ENCODE peak calls at places on chromosomes 16 and 17, in five cellular contexts. One of them, this sample, is unnamed.

GRCh38 chr16:60142991-60143705 is 1409.0 kb upstream of the GOT2 start:
- DNase-seq in RWPE1: peak
- DNase-seq in cardiac muscle cell: no peak
- DNase-seq in AG08395: peak
- DNase-seq in activated CD4-positive, alpha-beta T cell treated with anti-CD3 and anti-CD28 coated beads for 36 hours: no peak
- DNase-seq in this sample: no peak

GRCh38 chr16:89855986-89856385 is 17.4 kb upstream of the TCF25 start:
- DNase-seq in AG08395: no peak
- DNase-seq in RWPE1: no peak
- DNase-seq in activated CD4-positive, alpha-beta T cell treated with anti-CD3 and anti-CD28 coated beads for 36 hours: no peak
- DNase-seq in cardiac muscle cell: no peak
- DNase-seq in this sample: no peak

GRCh38 chr17:59330314-59330942 is 1.0 kb upstream of the YPEL2 start:
- DNase-seq in cardiac muscle cell: no peak
- DNase-seq in RWPE1: no peak
- DNase-seq in activated CD4-positive, alpha-beta T cell treated with anti-CD3 and anti-CD28 coated beads for 36 hours: peak
- DNase-seq in AG08395: no peak
- DNase-seq in this sample: no peak

GRCh38 chr17:38509772-38510423 is 81.6 kb downstream of the ARHGAP23 start:
- DNase-seq in activated CD4-positive, alpha-beta T cell treated with anti-CD3 and anti-CD28 coated beads for 36 hours: no peak
- DNase-seq in RWPE1: no peak
- DNase-seq in AG08395: no peak
- DNase-seq in cardiac muscle cell: peak
- DNase-seq in this sample: no peak

GRCh38 chr17:30520436-30520835 is 43.2 kb downstream of the GOSR1 start:
- DNase-seq in RWPE1: no peak
- DNase-seq in AG08395: peak
- DNase-seq in cardiac muscle cell: peak
- DNase-seq in activated CD4-positive, alpha-beta T cell treated with anti-CD3 and anti-CD28 coated beads for 36 hours: no peak
- DNase-seq in this sample: no peak

GRCh38 chr17:7573324-7574080 is 5.9 kb upstream of the CD68 start:
- DNase-seq in cardiac muscle cell: peak
- DNase-seq in activated CD4-positive, alpha-beta T cell treated with anti-CD3 and anti-CD28 coated beads for 36 hours: peak
- DNase-seq in AG08395: peak
- DNase-seq in RWPE1: peak
- DNase-seq in this sample: peak

GRCh38 chr16:70429888-70430666 is 8.8 kb downstream of the ST3GAL2 start:
- DNase-seq in AG08395: no peak
- DNase-seq in activated CD4-positive, alpha-beta T cell treated with anti-CD3 and anti-CD28 coated beads for 36 hours: no peak
- DNase-seq in RWPE1: no peak
- DNase-seq in cardiac muscle cell: no peak
- DNase-seq in this sample: no peak

GRCh38 chr16:69932228-69932627 is 18.9 kb upstream of the CLEC18A start:
- DNase-seq in AG08395: no peak
- DNase-seq in RWPE1: no peak
- DNase-seq in cardiac muscle cell: no peak
- DNase-seq in activated CD4-positive, alpha-beta T cell treated with anti-CD3 and anti-CD28 coated beads for 36 hours: no peak
- DNase-seq in this sample: no peak

GRCh38 chr17:76405967-76406647 is 21.7 kb downstream of the SPHK1 start:
- DNase-seq in RWPE1: no peak
- DNase-seq in AG08395: no peak
- DNase-seq in activated CD4-positive, alpha-beta T cell treated with anti-CD3 and anti-CD28 coated beads for 36 hours: no peak
- DNase-seq in cardiac muscle cell: no peak
- DNase-seq in this sample: no peak

GRCh38 chr17:81494984-81495383 is 17.6 kb downstream of the ACTG1 start:
- DNase-seq in activated CD4-positive, alpha-beta T cell treated with anti-CD3 and anti-CD28 coated beads for 36 hours: peak
- DNase-seq in RWPE1: no peak
- DNase-seq in cardiac muscle cell: no peak
- DNase-seq in AG08395: no peak
- DNase-seq in this sample: no peak

GRCh38 chr17:67055041-67055443 is 10.7 kb downstream of the CACNG1 start:
- DNase-seq in activated CD4-positive, alpha-beta T cell treated with anti-CD3 and anti-CD28 coated beads for 36 hours: no peak
- DNase-seq in cardiac muscle cell: no peak
- DNase-seq in RWPE1: no peak
- DNase-seq in AG08395: no peak
- DNase-seq in this sample: no peak

GRCh38 chr17:33642002-33642401 is 348.9 kb upstream of the ASIC2 start:
- DNase-seq in AG08395: no peak
- DNase-seq in activated CD4-positive, alpha-beta T cell treated with anti-CD3 and anti-CD28 coated beads for 36 hours: no peak
- DNase-seq in RWPE1: peak
- DNase-seq in cardiac muscle cell: no peak
- DNase-seq in this sample: no peak

GRCh38 chr16:85483424-85483823 is 129.7 kb upstream of the GSE1 start:
- DNase-seq in cardiac muscle cell: no peak
- DNase-seq in RWPE1: no peak
- DNase-seq in activated CD4-positive, alpha-beta T cell treated with anti-CD3 and anti-CD28 coated beads for 36 hours: no peak
- DNase-seq in AG08395: no peak
- DNase-seq in this sample: no peak

GRCh38 chr16:58393138-58393504 is 850 bp downstream of the GINS3 start:
- DNase-seq in cardiac muscle cell: peak
- DNase-seq in activated CD4-positive, alpha-beta T cell treated with anti-CD3 and anti-CD28 coated beads for 36 hours: no peak
- DNase-seq in RWPE1: peak
- DNase-seq in AG08395: no peak
- DNase-seq in this sample: peak

GRCh38 chr17:7704601-7705268 is at the start of gene EFNB3:
- DNase-seq in activated CD4-positive, alpha-beta T cell treated with anti-CD3 and anti-CD28 coated beads for 36 hours: peak
- DNase-seq in RWPE1: no peak
- DNase-seq in cardiac muscle cell: peak
- DNase-seq in AG08395: peak
- DNase-seq in this sample: peak

GRCh38 chr16:26672206-26672605 is 394.5 kb upstream of the C16orf82 start:
- DNase-seq in AG08395: no peak
- DNase-seq in RWPE1: no peak
- DNase-seq in activated CD4-positive, alpha-beta T cell treated with anti-CD3 and anti-CD28 coated beads for 36 hours: peak
- DNase-seq in cardiac muscle cell: no peak
- DNase-seq in this sample: no peak

GRCh38 chr16:31421587-31421986 is 6.6 kb downstream of the COX6A2 start:
- DNase-seq in cardiac muscle cell: no peak
- DNase-seq in activated CD4-positive, alpha-beta T cell treated with anti-CD3 and anti-CD28 coated beads for 36 hours: peak
- DNase-seq in AG08395: no peak
- DNase-seq in RWPE1: no peak
- DNase-seq in this sample: no peak

GRCh38 chr16:7344806-7345416 is 12.3 kb downstream of the RBFOX1 start:
- DNase-seq in AG08395: no peak
- DNase-seq in cardiac muscle cell: no peak
- DNase-seq in RWPE1: no peak
- DNase-seq in activated CD4-positive, alpha-beta T cell treated with anti-CD3 and anti-CD28 coated beads for 36 hours: no peak
- DNase-seq in this sample: no peak

GRCh38 chr16:87188104-87188503 is 129.1 kb downstream of the C16orf95 start:
- DNase-seq in RWPE1: no peak
- DNase-seq in activated CD4-positive, alpha-beta T cell treated with anti-CD3 and anti-CD28 coated beads for 36 hours: no peak
- DNase-seq in cardiac muscle cell: no peak
- DNase-seq in AG08395: no peak
- DNase-seq in this sample: no peak

GRCh38 chr17:68509151-68510057 is 2.8 kb upstream of the PRKAR1A start:
- DNase-seq in activated CD4-positive, alpha-beta T cell treated with anti-CD3 and anti-CD28 coated beads for 36 hours: no peak
- DNase-seq in RWPE1: no peak
- DNase-seq in AG08395: no peak
- DNase-seq in cardiac muscle cell: no peak
- DNase-seq in this sample: no peak

GRCh38 chr16:12119037-12119436 is 142.5 kb downstream of the SNX29 start:
- DNase-seq in activated CD4-positive, alpha-beta T cell treated with anti-CD3 and anti-CD28 coated beads for 36 hours: no peak
- DNase-seq in cardiac muscle cell: no peak
- DNase-seq in RWPE1: no peak
- DNase-seq in AG08395: no peak
- DNase-seq in this sample: no peak

GRCh38 chr16:88077328-88078108 is 126.3 kb downstream of the BANP start:
- DNase-seq in cardiac muscle cell: no peak
- DNase-seq in RWPE1: no peak
- DNase-seq in AG08395: no peak
- DNase-seq in activated CD4-positive, alpha-beta T cell treated with anti-CD3 and anti-CD28 coated beads for 36 hours: no peak
- DNase-seq in this sample: no peak

GRCh38 chr17:66987059-66987616 is 22.6 kb downstream of the CACNG4 start:
- DNase-seq in cardiac muscle cell: peak
- DNase-seq in activated CD4-positive, alpha-beta T cell treated with anti-CD3 and anti-CD28 coated beads for 36 hours: no peak
- DNase-seq in AG08395: no peak
- DNase-seq in RWPE1: no peak
- DNase-seq in this sample: no peak